ENCODE peak calls at places on chromosomes 1 and 21, in four cellular contexts. One of them, this sample, is unnamed.

GRCh38 chr1:149929847-149930246 is 2.2 kb upstream of the SF3B4 start:
- DNase-seq in HepG2: no peak
- DNase-seq in GM12878: no peak
- DNase-seq in K562: no peak
- DNase-seq in this sample: no peak

GRCh38 chr1:172837816-172838680 is 179.1 kb downstream of the FASLG start:
- DNase-seq in HepG2: no peak
- DNase-seq in GM12878: no peak
- DNase-seq in K562: no peak
- DNase-seq in this sample: no peak

GRCh38 chr1:217457016-217457415 is 173.9 kb downstream of the GPATCH2 start:
- DNase-seq in HepG2: no peak
- DNase-seq in GM12878: no peak
- DNase-seq in K562: no peak
- DNase-seq in this sample: no peak

GRCh38 chr1:226133504-226134123 is 52.9 kb downstream of the ACBD3 start:
- DNase-seq in HepG2: no peak
- DNase-seq in GM12878: no peak
- DNase-seq in K562: no peak
- DNase-seq in this sample: no peak

GRCh38 chr1:41618871-41619270 is 134.4 kb upstream of the EDN2 start:
- DNase-seq in HepG2: no peak
- DNase-seq in GM12878: no peak
- DNase-seq in K562: no peak
- DNase-seq in this sample: no peak

GRCh38 chr1:40244138-40244744 is 3.5 kb upstream of the TMCO2 start:
- DNase-seq in HepG2: no peak
- DNase-seq in GM12878: no peak
- DNase-seq in K562: no peak
- DNase-seq in this sample: no peak

GRCh38 chr1:185914089-185914488 is 179.9 kb downstream of the HMCN1 start:
- DNase-seq in HepG2: no peak
- DNase-seq in GM12878: no peak
- DNase-seq in K562: no peak
- DNase-seq in this sample: no peak

GRCh38 chr21:35853321-35853922 is 206.9 kb downstream of the SETD4 start:
- DNase-seq in HepG2: no peak
- DNase-seq in GM12878: no peak
- DNase-seq in K562: no peak
- DNase-seq in this sample: no peak

GRCh38 chr1:116268211-116268610 is 104.8 kb upstream of the ATP1A1 start:
- DNase-seq in HepG2: no peak
- DNase-seq in GM12878: no peak
- DNase-seq in K562: no peak
- DNase-seq in this sample: no peak

GRCh38 chr1:215079456-215079855 is 3.1 kb upstream of the KCNK2 start:
- DNase-seq in HepG2: no peak
- DNase-seq in GM12878: no peak
- DNase-seq in K562: no peak
- DNase-seq in this sample: no peak

GRCh38 chr1:101238041-101238515 is 1.3 kb downstream of the S1PR1 start:
- DNase-seq in HepG2: no peak
- DNase-seq in GM12878: no peak
- DNase-seq in K562: no peak
- DNase-seq in this sample: peak

GRCh38 chr21:42381347-42381984 is 14.4 kb downstream of the TMPRSS3 start:
- DNase-seq in HepG2: peak
- DNase-seq in GM12878: no peak
- DNase-seq in K562: peak
- DNase-seq in this sample: peak

GRCh38 chr1:153790996-153791855 is 16.0 kb downstream of the SLC27A3 start:
- DNase-seq in HepG2: no peak
- DNase-seq in GM12878: peak
- DNase-seq in K562: peak
- DNase-seq in this sample: no peak

GRCh38 chr1:235160395-235160964 is 570 bp downstream of the RBM34 start:
- DNase-seq in HepG2: peak
- DNase-seq in GM12878: no peak
- DNase-seq in K562: no peak
- DNase-seq in this sample: peak

GRCh38 chr1:204322329-204322868 is 37.3 kb downstream of the PLEKHA6 start:
- DNase-seq in HepG2: no peak
- DNase-seq in GM12878: no peak
- DNase-seq in K562: no peak
- DNase-seq in this sample: no peak

GRCh38 chr1:193103759-193104495 is 1.3 kb downstream of the GLRX2 start:
- DNase-seq in HepG2: no peak
- DNase-seq in GM12878: no peak
- DNase-seq in K562: peak
- DNase-seq in this sample: no peak

GRCh38 chr1:213138391-213138790 is 87.3 kb downstream of the RPS6KC1 start:
- DNase-seq in HepG2: peak
- DNase-seq in GM12878: no peak
- DNase-seq in K562: no peak
- DNase-seq in this sample: no peak

GRCh38 chr1:234887026-234887910 is 241.4 kb downstream of the TOMM20 start:
- DNase-seq in HepG2: no peak
- DNase-seq in GM12878: no peak
- DNase-seq in K562: no peak
- DNase-seq in this sample: no peak

GRCh38 chr1:31587720-31588423 is 11.6 kb downstream of the TINAGL1 start:
- DNase-seq in HepG2: peak
- DNase-seq in GM12878: no peak
- DNase-seq in K562: peak
- DNase-seq in this sample: peak

GRCh38 chr21:32393677-32394001 is 827 bp upstream of the URB1 start:
- DNase-seq in HepG2: no peak
- DNase-seq in GM12878: no peak
- DNase-seq in K562: no peak
- DNase-seq in this sample: no peak

GRCh38 chr1:204207136-204207616 is 6.6 kb downstream of the GOLT1A start:
- DNase-seq in HepG2: peak
- DNase-seq in GM12878: no peak
- DNase-seq in K562: peak
- DNase-seq in this sample: peak

GRCh38 chr1:197958438-197958837 is 41.3 kb downstream of the LHX9 start:
- DNase-seq in HepG2: no peak
- DNase-seq in GM12878: no peak
- DNase-seq in K562: peak
- DNase-seq in this sample: no peak

GRCh38 chr1:181655756-181656155 is 172.4 kb downstream of the CACNA1E start:
- DNase-seq in HepG2: no peak
- DNase-seq in GM12878: no peak
- DNase-seq in K562: no peak
- DNase-seq in this sample: no peak

GRCh38 chr1:120179420-120180348 is 3.4 kb upstream of the SEC22B start:
- DNase-seq in HepG2: no peak
- DNase-seq in GM12878: no peak
- DNase-seq in K562: peak
- DNase-seq in this sample: peak

GRCh38 chr1:2528966-2529750 is 905 bp downstream of the HES5 start:
- DNase-seq in HepG2: no peak
- DNase-seq in GM12878: no peak
- DNase-seq in K562: peak
- DNase-seq in this sample: peak

GRCh38 chr1:39378377-39378776 is 113.1 kb upstream of the BMP8A start:
- DNase-seq in HepG2: peak
- DNase-seq in GM12878: no peak
- DNase-seq in K562: no peak
- DNase-seq in this sample: peak

GRCh38 chr1:85822696-85823095 is 114.5 kb upstream of the ZNHIT6 start:
- DNase-seq in HepG2: no peak
- DNase-seq in GM12878: no peak
- DNase-seq in K562: no peak
- DNase-seq in this sample: no peak

GRCh38 chr1:10267319-10267718 is 56.9 kb downstream of the KIF1B start:
- DNase-seq in HepG2: no peak
- DNase-seq in GM12878: no peak
- DNase-seq in K562: no peak
- DNase-seq in this sample: no peak

GRCh38 chr1:44568128-44568900 is 106.0 kb downstream of the TMEM53 start:
- DNase-seq in HepG2: peak
- DNase-seq in GM12878: no peak
- DNase-seq in K562: no peak
- DNase-seq in this sample: no peak

GRCh38 chr1:205920159-205920558 is 23.1 kb downstream of the SLC26A9 start:
- DNase-seq in HepG2: no peak
- DNase-seq in GM12878: no peak
- DNase-seq in K562: no peak
- DNase-seq in this sample: no peak

GRCh38 chr21:26715878-26716506 is 129.2 kb downstream of the ADAMTS1 start:
- DNase-seq in HepG2: peak
- DNase-seq in GM12878: no peak
- DNase-seq in K562: peak
- DNase-seq in this sample: peak

GRCh38 chr1:115865704-115866380 is 24.9 kb upstream of the NHLH2 start:
- DNase-seq in HepG2: no peak
- DNase-seq in GM12878: no peak
- DNase-seq in K562: no peak
- DNase-seq in this sample: no peak

GRCh38 chr1:109314805-109315204 is 8.0 kb upstream of the MYBPHL start:
- DNase-seq in HepG2: no peak
- DNase-seq in GM12878: no peak
- DNase-seq in K562: no peak
- DNase-seq in this sample: no peak

GRCh38 chr1:43587594-43587993 is 56.9 kb downstream of the PTPRF start:
- DNase-seq in HepG2: no peak
- DNase-seq in GM12878: no peak
- DNase-seq in K562: no peak
- DNase-seq in this sample: no peak

GRCh38 chr1:179087665-179088064 is 5.8 kb downstream of the TOR3A start:
- DNase-seq in HepG2: no peak
- DNase-seq in GM12878: no peak
- DNase-seq in K562: no peak
- DNase-seq in this sample: peak

GRCh38 chr1:32998997-32999396 is 34.4 kb upstream of the RNF19B start:
- DNase-seq in HepG2: no peak
- DNase-seq in GM12878: no peak
- DNase-seq in K562: no peak
- DNase-seq in this sample: no peak

GRCh38 chr1:57086141-57086540 is 120.3 kb upstream of the C8B start:
- DNase-seq in HepG2: no peak
- DNase-seq in GM12878: no peak
- DNase-seq in K562: no peak
- DNase-seq in this sample: no peak

GRCh38 chr1:205073511-205073910 is 10.7 kb downstream of the TMEM81 start:
- DNase-seq in HepG2: no peak
- DNase-seq in GM12878: no peak
- DNase-seq in K562: no peak
- DNase-seq in this sample: no peak

GRCh38 chr1:68142461-68142860 is 89.9 kb downstream of the WLS start:
- DNase-seq in HepG2: no peak
- DNase-seq in GM12878: no peak
- DNase-seq in K562: no peak
- DNase-seq in this sample: no peak
- TF ChIP-seq REST in HepG2: no peak
- TF ChIP-seq REST in GM12878: no peak
- TF ChIP-seq REST in K562: no peak
- TF ChIP-seq REST in this sample: no peak

GRCh38 chr1:12231276-12231595 is 1.4 kb downstream of the VPS13D start:
- DNase-seq in HepG2: no peak
- DNase-seq in GM12878: no peak
- DNase-seq in K562: no peak
- DNase-seq in this sample: peak
- TF ChIP-seq CREB1 in HepG2: no peak
- TF ChIP-seq CREB1 in GM12878: no peak
- TF ChIP-seq CREB1 in K562: no peak
- TF ChIP-seq CREB1 in this sample: no peak

GRCh38 chr1:11858158-11858557 is 587 bp downstream of the NPPB start:
- DNase-seq in HepG2: no peak
- DNase-seq in GM12878: no peak
- DNase-seq in K562: no peak
- DNase-seq in this sample: no peak

GRCh38 chr1:11860083-11860482 is 1.3 kb upstream of the NPPB start:
- DNase-seq in HepG2: no peak
- DNase-seq in GM12878: no peak
- DNase-seq in K562: no peak
- DNase-seq in this sample: no peak

GRCh38 chr1:11858613-11858967 is at the start of gene NPPB:
- DNase-seq in HepG2: no peak
- DNase-seq in GM12878: no peak
- DNase-seq in K562: no peak
- DNase-seq in this sample: no peak

GRCh38 chr1:11860586-11860985 is 1.8 kb upstream of the NPPB start:
- DNase-seq in HepG2: no peak
- DNase-seq in GM12878: no peak
- DNase-seq in K562: no peak
- DNase-seq in this sample: no peak

DNA sequence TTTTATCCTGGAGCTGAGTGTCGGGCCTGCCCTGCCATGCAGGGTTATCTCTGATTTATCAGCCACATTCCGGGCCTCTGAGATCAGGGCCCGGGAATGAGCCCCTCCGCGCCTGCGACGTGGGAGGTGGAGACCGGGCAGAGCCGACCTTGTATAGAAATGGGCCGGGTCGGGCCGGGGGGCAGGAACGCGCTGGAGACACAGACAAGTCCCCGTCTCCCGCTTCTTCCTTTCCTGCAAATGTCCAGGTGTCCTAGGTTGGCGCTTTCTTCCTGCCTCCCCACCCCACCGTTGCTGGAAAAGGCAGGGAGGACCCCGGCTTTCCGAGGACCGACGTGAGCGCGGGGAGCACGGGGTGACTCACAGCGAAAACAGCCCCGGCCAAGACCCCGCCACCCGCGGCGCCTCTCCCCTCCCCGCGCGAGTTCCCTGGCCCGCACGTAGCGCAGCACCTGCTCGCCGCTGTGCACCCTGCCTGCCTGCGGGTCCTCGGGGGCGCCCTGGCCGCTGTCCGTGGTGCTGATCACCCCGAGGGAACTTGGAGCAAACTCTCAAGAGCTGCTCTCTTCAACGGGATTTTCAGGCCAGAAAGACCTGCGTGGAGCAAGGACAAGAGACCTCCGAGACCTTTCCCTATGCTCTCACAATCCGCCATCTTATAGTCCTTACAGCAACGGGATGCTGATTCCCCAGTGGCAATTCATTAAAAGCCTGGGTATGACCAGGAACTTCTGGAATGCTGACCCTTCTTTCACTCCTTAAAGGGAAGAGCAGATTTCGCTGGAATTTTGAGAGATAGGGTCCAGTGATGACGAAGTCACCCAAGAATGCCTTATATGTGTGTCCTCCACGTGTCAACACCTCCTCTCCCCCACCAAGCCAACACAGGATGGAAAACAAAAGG is 475 bp upstream of the NPPB start:
- DNase-seq in HepG2: peak
- DNase-seq in GM12878: no peak
- DNase-seq in K562: peak
- DNase-seq in this sample: peak
- TF ChIP-seq EZH2 in HepG2: no peak
- TF ChIP-seq EZH2 in GM12878: no peak
- TF ChIP-seq EZH2 in K562: no peak
- TF ChIP-seq EZH2 in this sample: no peak

GRCh38 chr1:118093017-118093416 is 92.0 kb downstream of the SPAG17 start:
- DNase-seq in HepG2: no peak
- DNase-seq in GM12878: no peak
- DNase-seq in K562: no peak
- DNase-seq in this sample: no peak
- TF ChIP-seq REST in HepG2: no peak
- TF ChIP-seq REST in GM12878: no peak
- TF ChIP-seq REST in K562: no peak
- TF ChIP-seq REST in this sample: no peak